ENCODE peak calls at places on chromosomes 7 and 10, in four cellular contexts. One of them, this sample, is unnamed.

GRCh38 chr7:151486074-151486473 is 33.6 kb downstream of the RHEB start:
- DNase-seq in IMR-90: no peak
- DNase-seq in GM12878: no peak
- DNase-seq in K562: no peak
- DNase-seq in this sample: no peak

GRCh38 chr7:131011976-131012375 is 278.0 kb upstream of the KLF14 start:
- DNase-seq in IMR-90: peak; percentile 89
- DNase-seq in GM12878: no peak
- DNase-seq in K562: no peak
- DNase-seq in this sample: peak; percentile 58

GRCh38 chr7:87510430-87510875 is 35.0 kb upstream of the ABCB4 start:
- DNase-seq in IMR-90: no peak
- DNase-seq in GM12878: no peak
- DNase-seq in K562: no peak
- DNase-seq in this sample: no peak

GRCh38 chr7:22582860-22583640 is 83.1 kb upstream of the STEAP1B start:
- DNase-seq in IMR-90: peak; percentile 89
- DNase-seq in GM12878: no peak
- DNase-seq in K562: no peak
- DNase-seq in this sample: peak; percentile 86

GRCh38 chr7:8549043-8549442 is 115.6 kb downstream of the NXPH1 start:
- DNase-seq in IMR-90: no peak
- DNase-seq in GM12878: no peak
- DNase-seq in K562: no peak
- DNase-seq in this sample: no peak

GRCh38 chr10:8417631-8418030 is 363.1 kb downstream of the GATA3 start:
- DNase-seq in IMR-90: no peak
- DNase-seq in GM12878: no peak
- DNase-seq in K562: no peak
- DNase-seq in this sample: no peak

GRCh38 chr7:82305347-82306005 is 138.1 kb downstream of the CACNA2D1 start:
- DNase-seq in IMR-90: no peak
- DNase-seq in GM12878: no peak
- DNase-seq in K562: no peak
- DNase-seq in this sample: no peak

GRCh38 chr7:132084776-132085388 is 491.4 kb downstream of the PLXNA4 start:
- DNase-seq in IMR-90: peak; percentile 11
- DNase-seq in GM12878: no peak
- DNase-seq in K562: peak; percentile 56
- DNase-seq in this sample: no peak

GRCh38 chr7:108265007-108265406 is 134.8 kb upstream of the LAMB4 start:
- DNase-seq in IMR-90: no peak
- DNase-seq in GM12878: no peak
- DNase-seq in K562: no peak
- DNase-seq in this sample: no peak

GRCh38 chr7:2886900-2887299 is 42.8 kb upstream of the GNA12 start:
- DNase-seq in IMR-90: peak; percentile 82
- DNase-seq in GM12878: no peak
- DNase-seq in K562: peak; percentile 77
- DNase-seq in this sample: peak; percentile 87

GRCh38 chr10:50416885-50417284 is 165.6 kb upstream of the ASAH2 start:
- DNase-seq in IMR-90: no peak
- DNase-seq in GM12878: no peak
- DNase-seq in K562: peak; percentile 31
- DNase-seq in this sample: no peak

GRCh38 chr10:75776738-75777504 is 345.5 kb downstream of the LRMDA start:
- DNase-seq in IMR-90: no peak
- DNase-seq in GM12878: no peak
- DNase-seq in K562: no peak
- DNase-seq in this sample: no peak

GRCh38 chr10:126504051-126504760 is 115.9 kb upstream of the ADAM12 start:
- DNase-seq in IMR-90: peak; percentile 64
- DNase-seq in GM12878: no peak
- DNase-seq in K562: peak; percentile 36
- DNase-seq in this sample: peak; percentile 66

GRCh38 chr10:4064489-4064888 is 279.5 kb upstream of the KLF6 start:
- DNase-seq in IMR-90: no peak
- DNase-seq in GM12878: no peak
- DNase-seq in K562: no peak
- DNase-seq in this sample: no peak

GRCh38 chr10:50326757-50327701 is 75.7 kb upstream of the ASAH2 start:
- DNase-seq in IMR-90: peak; percentile 72
- DNase-seq in GM12878: no peak
- DNase-seq in K562: peak; percentile 96
- DNase-seq in this sample: peak; percentile 24

GRCh38 chr7:35991511-35992232 is 161.4 kb upstream of the EEPD1 start:
- DNase-seq in IMR-90: peak; percentile 8
- DNase-seq in GM12878: no peak
- DNase-seq in K562: no peak
- DNase-seq in this sample: no peak

GRCh38 chr7:638256-639011 is 88.1 kb upstream of the DNAAF5 start:
- DNase-seq in IMR-90: no peak
- DNase-seq in GM12878: no peak
- DNase-seq in K562: no peak
- DNase-seq in this sample: no peak

GRCh38 chr10:110679633-110680472 is 35.7 kb downstream of the RBM20 start:
- DNase-seq in IMR-90: no peak
- DNase-seq in GM12878: no peak
- DNase-seq in K562: no peak
- DNase-seq in this sample: no peak

GRCh38 chr7:17802056-17802455 is 138.2 kb downstream of the SNX13 start:
- DNase-seq in IMR-90: peak; percentile 41
- DNase-seq in GM12878: no peak
- DNase-seq in K562: no peak
- DNase-seq in this sample: no peak

GRCh38 chr10:72083234-72084093 is 4.9 kb downstream of the SPOCK2 start:
- DNase-seq in IMR-90: no peak
- DNase-seq in GM12878: no peak
- DNase-seq in K562: no peak
- DNase-seq in this sample: no peak

GRCh38 chr7:28685660-28686417 is 272.3 kb downstream of the TRIL start:
- DNase-seq in IMR-90: peak; percentile 99
- DNase-seq in GM12878: no peak
- DNase-seq in K562: peak; percentile 38
- DNase-seq in this sample: peak; percentile 78

GRCh38 chr7:138979988-138980574 is 1.1 kb downstream of the KIAA1549 start:
- DNase-seq in IMR-90: no peak
- DNase-seq in GM12878: no peak
- DNase-seq in K562: no peak
- DNase-seq in this sample: no peak

GRCh38 chr10:14173706-14174594 is 156.8 kb downstream of the FRMD4A start:
- DNase-seq in IMR-90: peak; percentile 21
- DNase-seq in GM12878: no peak
- DNase-seq in K562: no peak
- DNase-seq in this sample: no peak

GRCh38 chr7:98733036-98733435 is 116.0 kb downstream of the NPTX2 start:
- DNase-seq in IMR-90: peak; percentile 6
- DNase-seq in GM12878: peak; percentile 20
- DNase-seq in K562: peak; percentile 83
- DNase-seq in this sample: peak; percentile 81

GRCh38 chr10:62050941-62051433 is 149.5 kb downstream of the ARID5B start:
- DNase-seq in IMR-90: peak; percentile 96
- DNase-seq in GM12878: peak; percentile 67
- DNase-seq in K562: peak; percentile 29
- DNase-seq in this sample: peak; percentile 66

GRCh38 chr10:78381072-78381471 is 347.4 kb downstream of the RPS24 start:
- DNase-seq in IMR-90: no peak
- DNase-seq in GM12878: no peak
- DNase-seq in K562: peak; percentile 37
- DNase-seq in this sample: peak; percentile 16

GRCh38 chr10:132196178-132197113 is 9.7 kb downstream of the DPYSL4 start:
- DNase-seq in IMR-90: no peak
- DNase-seq in GM12878: no peak
- DNase-seq in K562: no peak
- DNase-seq in this sample: no peak

GRCh38 chr10:3774814-3775670 is 10.0 kb downstream of the KLF6 start:
- DNase-seq in IMR-90: peak; percentile 91
- DNase-seq in GM12878: no peak
- DNase-seq in K562: peak; percentile 50
- DNase-seq in this sample: peak; percentile 74

DNA sequence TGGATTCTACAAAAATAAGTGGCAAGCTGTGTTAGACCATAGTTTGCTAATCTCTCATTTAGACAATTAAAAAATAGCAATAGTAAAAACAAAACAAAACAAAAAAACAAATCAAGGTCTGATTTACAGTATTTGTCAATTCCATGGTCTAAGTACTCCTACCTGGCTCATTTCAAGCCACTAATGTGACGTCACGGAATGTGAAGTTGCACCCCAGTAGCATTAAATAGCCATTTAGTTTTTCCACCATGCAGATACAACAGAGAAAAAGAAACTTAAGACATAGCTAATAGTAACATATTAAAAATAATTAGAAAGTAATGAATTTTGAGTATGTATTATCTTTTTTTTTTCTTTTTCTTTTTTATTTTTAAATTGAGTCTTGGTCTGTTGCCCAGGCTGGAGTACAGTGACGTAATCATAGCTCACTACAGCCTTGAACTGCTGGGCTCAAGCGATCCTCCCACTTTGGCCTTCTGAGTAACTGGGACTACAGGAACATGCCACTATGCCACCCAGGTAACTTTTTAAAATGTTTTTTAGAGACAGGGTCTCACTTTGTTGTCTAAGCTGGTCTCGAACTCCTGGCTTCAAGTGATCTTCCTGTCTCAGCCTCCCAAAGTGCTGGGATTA is 101.2 kb downstream of the MKX start:
- DNase-seq in IMR-90: no peak
- DNase-seq in GM12878: no peak
- DNase-seq in K562: no peak
- DNase-seq in this sample: no peak
- TF ChIP-seq SMC3 in IMR-90: no peak
- TF ChIP-seq SMC3 in GM12878: no peak
- TF ChIP-seq SMC3 in K562: no peak
- TF ChIP-seq SMC3 in this sample: no peak

GRCh38 chr7:158249692-158250091 is 337.9 kb downstream of the PTPRN2 start:
- DNase-seq in IMR-90: no peak
- DNase-seq in GM12878: no peak
- DNase-seq in K562: no peak
- DNase-seq in this sample: no peak
- TF ChIP-seq ELK1 in IMR-90: no peak
- TF ChIP-seq ELK1 in GM12878: no peak
- TF ChIP-seq ELK1 in K562: no peak
- TF ChIP-seq ELK1 in this sample: no peak

GRCh38 chr10:44293842-44294241 is 91.1 kb downstream of the CXCL12 start:
- DNase-seq in IMR-90: peak; percentile 92
- DNase-seq in GM12878: no peak
- DNase-seq in K562: no peak
- DNase-seq in this sample: no peak
- TF ChIP-seq SMC3 in IMR-90: no peak
- TF ChIP-seq SMC3 in GM12878: no peak
- TF ChIP-seq SMC3 in K562: no peak
- TF ChIP-seq SMC3 in this sample: no peak

GRCh38 chr7:32357535-32358277 is 132.5 kb downstream of the LSM5 start:
- DNase-seq in IMR-90: no peak
- DNase-seq in GM12878: no peak
- DNase-seq in K562: no peak
- DNase-seq in this sample: peak; percentile 22
- TF ChIP-seq ELK1 in IMR-90: no peak
- TF ChIP-seq ELK1 in GM12878: no peak
- TF ChIP-seq ELK1 in K562: no peak
- TF ChIP-seq ELK1 in this sample: no peak

GRCh38 chr7:141654551-141654950 is 47.4 kb downstream of the DENND11 start:
- DNase-seq in IMR-90: peak; percentile 69
- DNase-seq in GM12878: peak; percentile 23
- DNase-seq in K562: peak; percentile 78
- DNase-seq in this sample: peak; percentile 67
- TF ChIP-seq SMC3 in IMR-90: peak; percentile 42
- TF ChIP-seq SMC3 in GM12878: peak; percentile 65
- TF ChIP-seq SMC3 in K562: peak; percentile 57
- TF ChIP-seq SMC3 in this sample: peak; percentile 70

GRCh38 chr10:53135213-53135896 is 362.8 kb upstream of the MBL2 start:
- DNase-seq in IMR-90: no peak
- DNase-seq in GM12878: no peak
- DNase-seq in K562: no peak
- DNase-seq in this sample: no peak
- TF ChIP-seq ELK1 in IMR-90: no peak
- TF ChIP-seq ELK1 in GM12878: no peak
- TF ChIP-seq ELK1 in K562: no peak
- TF ChIP-seq ELK1 in this sample: no peak

GRCh38 chr7:142885311-142886230 is at the start of gene TRPV6:
- DNase-seq in IMR-90: no peak
- DNase-seq in GM12878: no peak
- DNase-seq in K562: no peak
- DNase-seq in this sample: no peak
- TF ChIP-seq SMC3 in IMR-90: no peak
- TF ChIP-seq SMC3 in GM12878: no peak
- TF ChIP-seq SMC3 in K562: no peak
- TF ChIP-seq SMC3 in this sample: no peak

GRCh38 chr10:121732676-121733445 is 134.6 kb upstream of the FGFR2 start:
- DNase-seq in IMR-90: no peak
- DNase-seq in GM12878: no peak
- DNase-seq in K562: no peak
- DNase-seq in this sample: no peak
- TF ChIP-seq ELK1 in IMR-90: no peak
- TF ChIP-seq ELK1 in GM12878: no peak
- TF ChIP-seq ELK1 in K562: no peak
- TF ChIP-seq ELK1 in this sample: no peak

GRCh38 chr10:117166420-117167345 is 28.6 kb upstream of the VAX1 start:
- DNase-seq in IMR-90: no peak
- DNase-seq in GM12878: no peak
- DNase-seq in K562: no peak
- DNase-seq in this sample: no peak

GRCh38 chr10:117167346-117168134 is 29.5 kb upstream of the VAX1 start:
- DNase-seq in IMR-90: no peak
- DNase-seq in GM12878: no peak
- DNase-seq in K562: no peak
- DNase-seq in this sample: no peak

GRCh38 chr10:117169480-117169879 is 27.8 kb upstream of the KCNK18 start:
- DNase-seq in IMR-90: no peak
- DNase-seq in GM12878: no peak
- DNase-seq in K562: no peak
- DNase-seq in this sample: no peak

GRCh38 chr10:117168729-117169128 is 28.6 kb upstream of the KCNK18 start:
- DNase-seq in IMR-90: no peak
- DNase-seq in GM12878: no peak
- DNase-seq in K562: no peak
- DNase-seq in this sample: no peak

DNA sequence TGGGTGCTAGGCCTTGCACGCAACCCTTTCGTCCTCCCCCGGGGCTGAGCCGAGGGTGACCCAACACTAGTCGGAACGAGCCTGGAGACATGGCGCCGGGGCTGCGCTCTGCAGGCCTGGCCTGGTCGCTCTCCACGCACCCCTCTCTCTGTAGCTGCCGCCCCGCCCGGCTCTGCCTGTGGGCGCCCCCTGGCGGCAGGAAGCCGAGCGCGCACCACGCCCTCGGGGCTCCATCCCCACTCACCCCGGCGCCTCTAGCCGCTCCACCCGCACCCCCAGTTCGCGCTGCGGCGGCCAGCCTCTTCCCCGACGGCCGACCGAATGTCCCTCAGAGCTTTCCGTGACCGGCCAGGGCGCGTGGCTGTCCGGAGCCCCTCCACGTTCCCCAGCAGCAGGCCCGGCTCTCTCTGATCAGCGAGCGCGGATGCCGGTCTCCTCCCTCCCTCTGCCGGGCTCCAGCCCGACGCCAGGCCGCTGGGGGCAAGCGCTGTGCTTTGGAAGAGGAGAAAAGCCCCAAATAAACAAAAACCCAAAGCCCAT is 29.1 kb upstream of the KCNK18 start:
- DNase-seq in IMR-90: peak; percentile 10
- DNase-seq in GM12878: no peak
- DNase-seq in K562: peak; percentile 83
- DNase-seq in this sample: peak; percentile 92
- TF ChIP-seq SMC3 in IMR-90: peak; percentile 30
- TF ChIP-seq SMC3 in GM12878: peak; percentile 70
- TF ChIP-seq SMC3 in K562: peak; percentile 56
- TF ChIP-seq SMC3 in this sample: peak; percentile 77